ENCODE peak calls at places on chromosomes 13 and 19, in five cellular contexts. Z, R, D, Q and K are unnamed samples.

GRCh38 chr19:37981785-37982475 is 74.9 kb downstream of the SIPA1L3 start:
- DNase-seq in Z (peak), R (no peak), D (no peak), Q (no peak), K (no peak)

GRCh38 chr19:13089139-13089856 is 13.4 kb downstream of the LYL1 start:
- DNase-seq in Z (no peak), R (no peak), D (no peak), Q (no peak), K (no peak)

GRCh38 chr19:810077-810855 is 11.5 kb downstream of the PLPPR3 start:
- DNase-seq in Z (no peak), R (no peak), D (no peak), Q (no peak), K (no peak)

GRCh38 chr13:102978168-102978567 is 88.0 kb downstream of the SLC10A2 start:
- DNase-seq in Z (no peak), R (no peak), D (no peak), Q (no peak), K (no peak)

GRCh38 chr13:72180253-72180952 is 313.4 kb upstream of the DACH1 start:
- DNase-seq in Z (no peak), R (no peak), D (no peak), Q (no peak), K (peak)

GRCh38 chr19:19385900-19386339 is 19.6 kb upstream of the GATAD2A start:
- DNase-seq in Z (no peak), R (no peak), D (no peak), Q (no peak), K (no peak)

GRCh38 chr13:107233541-107233940 is 665.6 kb upstream of the ARGLU1 start:
- DNase-seq in Z (no peak), R (no peak), D (no peak), Q (no peak), K (no peak)

GRCh38 chr13:28408235-28408848 is 86.6 kb downstream of the FLT1 start:
- DNase-seq in Z (no peak), R (peak), D (no peak), Q (peak), K (no peak)

GRCh38 chr13:79483302-79483701 is 2.3 kb downstream of the NDFIP2 start:
- DNase-seq in Z (no peak), R (no peak), D (no peak), Q (no peak), K (peak)